ENCODE peak calls at places on chromosomes 11 and 22, in seven cellular contexts. I is activated CD4-positive, alpha-beta T cell treated with anti-CD3 and anti-CD28 coated beads, Interleukin-2, amount 50 U/mL, for 1 hour; V is anterior cingulate cortex; W is amniotic stem cell; C is left colon; Z is brain microvascular endothelial cell; N is thoracic aorta. R is an unnamed sample.

GRCh38 chr22:37746366-37747089 is 49.7 kb downstream of the TRIOBP start:
- DNase-seq in N (no peak), C (no peak), I (no peak), W (no peak), V (no peak), Z (no peak), R (no peak)

GRCh38 chr11:72716291-72716690 is 35.9 kb downstream of the ARAP1 start:
- DNase-seq in C (no peak), Z (no peak), N (no peak), I (no peak), W (no peak), V (peak), R (peak)

GRCh38 chr11:114109206-114110090 is 49.9 kb downstream of the ZBTB16 start:
- DNase-seq in C (no peak), I (no peak), N (no peak), W (no peak), Z (no peak), V (no peak), R (no peak)

GRCh38 chr11:40759341-40759740 is 700.1 kb downstream of the LRRC4C start:
- DNase-seq in C (no peak), Z (no peak), N (no peak), W (no peak), V (no peak), I (no peak), R (no peak)

GRCh38 chr22:46963672-46964545 is 201.5 kb downstream of the TBC1D22A start:
- DNase-seq in N (no peak), V (no peak), Z (no peak), C (no peak), W (no peak), I (no peak), R (no peak)

GRCh38 chr22:25202290-25202921 is 2.7 kb downstream of the CRYBB3 start:
- DNase-seq in V (peak), W (peak), Z (peak), C (peak), N (no peak), I (peak), R (peak)

GRCh38 chr11:69138265-69138664 is 17.5 kb upstream of the SMIM38 start:
- DNase-seq in Z (peak), I (no peak), W (no peak), V (no peak), C (no peak), N (no peak), R (no peak)

GRCh38 chr22:44891791-44892190 is 118.0 kb downstream of the PHF21B start:
- DNase-seq in Z (no peak), V (no peak), C (no peak), N (no peak), I (no peak), W (no peak), R (no peak)

GRCh38 chr11:71256080-71256479 is 3.7 kb upstream of the SHANK2 start:
- DNase-seq in I (no peak), W (no peak), C (no peak), V (no peak), N (no peak), Z (no peak), R (no peak)

GRCh38 chr11:112797653-112798293 is 163.4 kb upstream of the NCAM1 start:
- DNase-seq in N (no peak), I (no peak), V (peak), C (no peak), Z (peak), W (no peak), R (peak)

GRCh38 chr11:128359515-128359914 is 227.8 kb downstream of the ETS1 start:
- DNase-seq in Z (no peak), N (no peak), C (no peak), V (no peak), W (no peak), I (no peak), R (no peak)

GRCh38 chr11:122748968-122749687 is 89.2 kb upstream of the CRTAM start:
- DNase-seq in I (peak), Z (peak), C (no peak), V (peak), N (no peak), W (peak), R (peak)

GRCh38 chr22:44616882-44617655 is 84.9 kb upstream of the PRR5 start:
- DNase-seq in V (no peak), N (no peak), W (no peak), Z (no peak), I (no peak), C (no peak), R (no peak)

GRCh38 chr11:60204922-60205321 is 22.0 kb upstream of the MS4A6A start:
- DNase-seq in C (no peak), W (no peak), I (no peak), V (no peak), N (no peak), Z (no peak), R (no peak)

GRCh38 chr22:24200616-24201212 is 19.4 kb downstream of the SUSD2 start:
- DNase-seq in W (no peak), I (no peak), V (no peak), C (no peak), Z (peak), N (no peak), R (no peak)

GRCh38 chr11:46321757-46322156 is 25.5 kb upstream of the DGKZ start:
- DNase-seq in W (no peak), C (no peak), Z (no peak), N (no peak), I (no peak), V (no peak), R (no peak)

GRCh38 chr11:5891216-5891800 is 1.7 kb upstream of the OR52E5 start:
- DNase-seq in Z (no peak), I (no peak), C (no peak), V (no peak), N (no peak), W (no peak), R (no peak)

GRCh38 chr22:17774206-17774927 is at the start of gene BID:
- DNase-seq in I (peak), N (no peak), Z (no peak), V (no peak), W (no peak), C (peak), R (no peak)

GRCh38 chr11:116826751-116827431 is 2.8 kb upstream of the APOC3 start:
- DNase-seq in Z (no peak), W (no peak), C (no peak), N (no peak), V (no peak), I (no peak), R (no peak)

GRCh38 chr11:128814856-128815705 is 52.0 kb downstream of the KCNJ1 start:
- DNase-seq in Z (peak), N (no peak), V (no peak), C (no peak), I (no peak), W (peak), R (no peak)

GRCh38 chr11:82978422-82979099 is 77.0 kb downstream of the DDIAS start:
- DNase-seq in C (no peak), V (no peak), I (no peak), W (no peak), N (no peak), Z (peak), R (no peak)

GRCh38 chr11:130180491-130180890 is 20.9 kb downstream of the ST14 start:
- DNase-seq in I (no peak), C (no peak), W (no peak), V (no peak), N (no peak), Z (no peak), R (peak)

GRCh38 chr11:75740681-75741080 is 23.0 kb downstream of the MOGAT2 start:
- DNase-seq in C (no peak), V (no peak), W (no peak), Z (no peak), I (no peak), N (no peak), R (no peak)

GRCh38 chr11:33645686-33646085 is 54.9 kb downstream of the C11orf91 start:
- DNase-seq in W (no peak), C (no peak), V (no peak), I (no peak), Z (no peak), N (no peak), R (no peak)

GRCh38 chr11:98561877-98562395 is 458.8 kb upstream of the CNTN5 start:
- DNase-seq in V (no peak), I (no peak), Z (no peak), N (no peak), W (no peak), C (no peak), R (no peak)

GRCh38 chr22:30439226-30439625 is 13.7 kb downstream of the MTFP1 start:
- DNase-seq in N (no peak), C (no peak), Z (no peak), V (no peak), I (no peak), W (no peak), R (no peak)

GRCh38 chr11:28470180-28470579 is 362.0 kb downstream of the METTL15 start:
- DNase-seq in N (no peak), C (no peak), I (no peak), W (no peak), V (no peak), Z (no peak), R (no peak)

GRCh38 chr11:109892321-109892794 is 200.8 kb upstream of the ZC3H12C start:
- DNase-seq in I (no peak), C (no peak), V (no peak), N (no peak), Z (no peak), W (no peak), R (no peak)

GRCh38 chr11:34564406-34564805 is 50.8 kb upstream of the ELF5 start:
- DNase-seq in C (no peak), I (no peak), V (no peak), N (no peak), Z (peak), W (no peak), R (no peak)

GRCh38 chr11:69335461-69336386 is 41.8 kb downstream of the MYEOV start:
- DNase-seq in N (no peak), V (no peak), Z (no peak), W (no peak), C (no peak), I (no peak), R (no peak)

GRCh38 chr11:116887909-116888556 is 50.6 kb upstream of the APOA1 start:
- DNase-seq in N (no peak), C (no peak), I (no peak), Z (peak), W (no peak), V (peak), R (no peak)

GRCh38 chr11:104175769-104176168 is 11.8 kb upstream of the PDGFD start:
- DNase-seq in I (no peak), C (no peak), N (no peak), V (no peak), W (no peak), Z (no peak), R (no peak)

GRCh38 chr22:24978308-24978707 is 25.8 kb downstream of the KIAA1671 start:
- DNase-seq in I (no peak), Z (no peak), W (no peak), N (no peak), V (no peak), C (no peak), R (no peak)

GRCh38 chr11:69220581-69221051 is 64.9 kb downstream of the SMIM38 start:
- DNase-seq in V (no peak), W (no peak), N (no peak), Z (no peak), I (no peak), C (no peak), R (no peak)

GRCh38 chr11:128852327-128853023 is 14.6 kb downstream of the KCNJ1 start:
- DNase-seq in Z (no peak), N (no peak), W (no peak), I (no peak), C (no peak), V (no peak), R (no peak)

GRCh38 chr22:49522582-49523373 is 304.9 kb downstream of the BRD1 start:
- DNase-seq in Z (no peak), I (no peak), C (no peak), W (no peak), V (no peak), N (no peak), R (no peak)

GRCh38 chr11:126443120-126443519 is 87.6 kb downstream of the ST3GAL4 start:
- DNase-seq in W (no peak), Z (no peak), V (peak), C (no peak), N (no peak), I (no peak), R (peak)

R was measured in occipital lobe.